ENCODE peak calls at places on chromosomes 12 and 14, in four cellular contexts. One of them, this sample, is unnamed.
A peak's percentile ranks its signal among the peaks of the same experiment; 100 is the strongest.

GRCh38 chr12:13165578-13166120 is 30.9 kb upstream of the EMP1 start:
- DNase-seq in foreskin fibroblast: peak; percentile 63
- DNase-seq in ascending aorta: peak; percentile 43
- DNase-seq in HFFc6: peak; percentile 43
- DNase-seq in this sample: no peak

GRCh38 chr14:69328765-69329164 is 68.8 kb downstream of the GALNT16 start:
- DNase-seq in foreskin fibroblast: no peak
- DNase-seq in ascending aorta: no peak
- DNase-seq in HFFc6: no peak
- DNase-seq in this sample: no peak

GRCh38 chr12:95623554-95624170 is 72.4 kb upstream of the USP44 start:
- DNase-seq in foreskin fibroblast: peak; percentile 79
- DNase-seq in ascending aorta: no peak
- DNase-seq in HFFc6: peak; percentile 75
- DNase-seq in this sample: peak; percentile 72

GRCh38 chr12:115623764-115624334 is 653.6 kb downstream of the MED13L start:
- DNase-seq in foreskin fibroblast: no peak
- DNase-seq in ascending aorta: no peak
- DNase-seq in HFFc6: no peak
- DNase-seq in this sample: peak; percentile 58

GRCh38 chr14:101961011-101961721 is 3.2 kb upstream of the DYNC1H1 start:
- DNase-seq in foreskin fibroblast: peak; percentile 70
- DNase-seq in ascending aorta: no peak
- DNase-seq in HFFc6: peak; percentile 67
- DNase-seq in this sample: peak; percentile 83

GRCh38 chr12:42977451-42978230 is 388.1 kb upstream of the PRICKLE1 start:
- DNase-seq in foreskin fibroblast: peak; percentile 16
- DNase-seq in ascending aorta: no peak
- DNase-seq in HFFc6: no peak
- DNase-seq in this sample: no peak

GRCh38 chr14:103932791-103933490 is 4.7 kb downstream of the TDRD9 start:
- DNase-seq in foreskin fibroblast: no peak
- DNase-seq in ascending aorta: no peak
- DNase-seq in HFFc6: no peak
- DNase-seq in this sample: no peak

GRCh38 chr14:61525293-61526011 is 169.9 kb upstream of the HIF1A start:
- DNase-seq in foreskin fibroblast: no peak
- DNase-seq in ascending aorta: peak; percentile 88
- DNase-seq in HFFc6: peak; percentile 59
- DNase-seq in this sample: no peak

GRCh38 chr12:8018666-8019581 is 13.6 kb upstream of the FOXJ2 start:
- DNase-seq in foreskin fibroblast: no peak
- DNase-seq in ascending aorta: no peak
- DNase-seq in HFFc6: no peak
- DNase-seq in this sample: peak; percentile 76

GRCh38 chr14:102870994-102871831 is 51.2 kb upstream of the AMN start:
- DNase-seq in foreskin fibroblast: no peak
- DNase-seq in ascending aorta: no peak
- DNase-seq in HFFc6: no peak
- DNase-seq in this sample: no peak

GRCh38 chr12:106205208-106206069 is 42.4 kb downstream of the CKAP4 start:
- DNase-seq in foreskin fibroblast: no peak
- DNase-seq in ascending aorta: no peak
- DNase-seq in HFFc6: peak; percentile 8
- DNase-seq in this sample: no peak

GRCh38 chr12:26112232-26112631 is 12.6 kb downstream of the BHLHE41 start:
- DNase-seq in foreskin fibroblast: no peak
- DNase-seq in ascending aorta: no peak
- DNase-seq in HFFc6: no peak
- DNase-seq in this sample: no peak

GRCh38 chr12:13241833-13242232 is 45.3 kb downstream of the EMP1 start:
- DNase-seq in foreskin fibroblast: peak; percentile 33
- DNase-seq in ascending aorta: no peak
- DNase-seq in HFFc6: peak; percentile 40
- DNase-seq in this sample: no peak

GRCh38 chr14:36167431-36167830 is 9.1 kb downstream of the PTCSC3 start:
- DNase-seq in foreskin fibroblast: no peak
- DNase-seq in ascending aorta: no peak
- DNase-seq in HFFc6: no peak
- DNase-seq in this sample: no peak

GRCh38 chr12:12086975-12087692 is 16.4 kb downstream of the BCL2L14 start:
- DNase-seq in foreskin fibroblast: no peak
- DNase-seq in ascending aorta: no peak
- DNase-seq in HFFc6: no peak
- DNase-seq in this sample: no peak

GRCh38 chr14:68674538-68675232 is 118.2 kb downstream of the ZFP36L1 start:
- DNase-seq in foreskin fibroblast: no peak
- DNase-seq in ascending aorta: no peak
- DNase-seq in HFFc6: no peak
- DNase-seq in this sample: no peak

GRCh38 chr12:89777685-89778379 is 69.2 kb upstream of the ATP2B1 start:
- DNase-seq in foreskin fibroblast: no peak
- DNase-seq in ascending aorta: no peak
- DNase-seq in HFFc6: no peak
- DNase-seq in this sample: no peak

GRCh38 chr14:100867631-100868315 is 35.7 kb downstream of the RTL1 start:
- DNase-seq in foreskin fibroblast: no peak
- DNase-seq in ascending aorta: no peak
- DNase-seq in HFFc6: no peak
- DNase-seq in this sample: peak; percentile 6

GRCh38 chr12:49046129-49046895 is 14.3 kb downstream of the KMT2D start:
- DNase-seq in foreskin fibroblast: no peak
- DNase-seq in ascending aorta: no peak
- DNase-seq in HFFc6: no peak
- DNase-seq in this sample: no peak

GRCh38 chr14:48792376-48793024 is 793.7 kb downstream of the RPS29 start:
- DNase-seq in foreskin fibroblast: no peak
- DNase-seq in ascending aorta: no peak
- DNase-seq in HFFc6: no peak
- DNase-seq in this sample: no peak

GRCh38 chr14:102249041-102249440 is 55.9 kb downstream of the MOK start:
- DNase-seq in foreskin fibroblast: no peak
- DNase-seq in ascending aorta: no peak
- DNase-seq in HFFc6: no peak
- DNase-seq in this sample: no peak

GRCh38 chr12:63965936-63966602 is 121.6 kb downstream of the SRGAP1 start:
- DNase-seq in foreskin fibroblast: no peak
- DNase-seq in ascending aorta: no peak
- DNase-seq in HFFc6: no peak
- DNase-seq in this sample: no peak

GRCh38 chr14:96363751-96364336 is 518 bp downstream of the GSKIP start:
- DNase-seq in foreskin fibroblast: peak; percentile 50
- DNase-seq in ascending aorta: no peak
- DNase-seq in HFFc6: peak; percentile 51
- DNase-seq in this sample: peak; percentile 40

GRCh38 chr14:71250791-71251190 is 343.5 kb downstream of the PCNX1 start:
- DNase-seq in foreskin fibroblast: no peak
- DNase-seq in ascending aorta: no peak
- DNase-seq in HFFc6: no peak
- DNase-seq in this sample: no peak

GRCh38 chr12:121224591-121224990 is 14.7 kb downstream of the P2RX4 start:
- DNase-seq in foreskin fibroblast: no peak
- DNase-seq in ascending aorta: no peak
- DNase-seq in HFFc6: no peak
- DNase-seq in this sample: no peak

GRCh38 chr12:105013892-105014291 is 27.8 kb downstream of the NOPCHAP1 start:
- DNase-seq in foreskin fibroblast: no peak
- DNase-seq in ascending aorta: no peak
- DNase-seq in HFFc6: peak; percentile 45
- DNase-seq in this sample: no peak

GRCh38 chr12:16385779-16386646 is 38.6 kb downstream of the MGST1 start:
- DNase-seq in foreskin fibroblast: peak; percentile 39
- DNase-seq in ascending aorta: no peak
- DNase-seq in HFFc6: peak; percentile 63
- DNase-seq in this sample: no peak

GRCh38 chr12:57299514-57300016 is 48.6 kb upstream of the STAC3 start:
- DNase-seq in foreskin fibroblast: no peak
- DNase-seq in ascending aorta: no peak
- DNase-seq in HFFc6: no peak
- DNase-seq in this sample: no peak
- TF ChIP-seq CTCF in foreskin fibroblast: no peak
- TF ChIP-seq CTCF in ascending aorta: no peak
- TF ChIP-seq CTCF in HFFc6: no peak
- TF ChIP-seq CTCF in this sample: no peak

GRCh38 chr12:5650804-5651461 is 219.0 kb downstream of the NTF3 start:
- DNase-seq in foreskin fibroblast: no peak
- DNase-seq in ascending aorta: no peak
- DNase-seq in HFFc6: no peak
- DNase-seq in this sample: no peak

GRCh38 chr12:5654019-5654418 is 222.1 kb downstream of the NTF3 start:
- DNase-seq in foreskin fibroblast: no peak
- DNase-seq in ascending aorta: no peak
- DNase-seq in HFFc6: no peak
- DNase-seq in this sample: no peak

GRCh38 chr12:5648692-5649338 is 216.9 kb downstream of the NTF3 start:
- DNase-seq in foreskin fibroblast: no peak
- DNase-seq in ascending aorta: no peak
- DNase-seq in HFFc6: peak; percentile 9
- DNase-seq in this sample: no peak
- TF ChIP-seq CTCF in foreskin fibroblast: peak; percentile 69
- TF ChIP-seq CTCF in ascending aorta: no peak
- TF ChIP-seq CTCF in HFFc6: peak; percentile 73
- TF ChIP-seq CTCF in this sample: peak; percentile 62

GRCh38 chr14:77375973-77376372 is 921 bp downstream of the TMED8 start:
- DNase-seq in foreskin fibroblast: no peak
- DNase-seq in ascending aorta: no peak
- DNase-seq in HFFc6: no peak
- DNase-seq in this sample: no peak

GRCh38 chr14:77377502-77377844 is 294 bp downstream of the SAMD15 start:
- DNase-seq in foreskin fibroblast: peak; percentile 2
- DNase-seq in ascending aorta: no peak
- DNase-seq in HFFc6: no peak
- DNase-seq in this sample: no peak

GRCh38 chr14:77375164-77375950 is 1.5 kb downstream of the TMED8 start:
- DNase-seq in foreskin fibroblast: no peak
- DNase-seq in ascending aorta: no peak
- DNase-seq in HFFc6: no peak
- DNase-seq in this sample: no peak

GRCh38 chr14:77376380-77376770 is 519 bp downstream of the TMED8 start:
- DNase-seq in foreskin fibroblast: peak; percentile 2
- DNase-seq in ascending aorta: no peak
- DNase-seq in HFFc6: peak; percentile 3
- DNase-seq in this sample: peak; percentile 34

DNA sequence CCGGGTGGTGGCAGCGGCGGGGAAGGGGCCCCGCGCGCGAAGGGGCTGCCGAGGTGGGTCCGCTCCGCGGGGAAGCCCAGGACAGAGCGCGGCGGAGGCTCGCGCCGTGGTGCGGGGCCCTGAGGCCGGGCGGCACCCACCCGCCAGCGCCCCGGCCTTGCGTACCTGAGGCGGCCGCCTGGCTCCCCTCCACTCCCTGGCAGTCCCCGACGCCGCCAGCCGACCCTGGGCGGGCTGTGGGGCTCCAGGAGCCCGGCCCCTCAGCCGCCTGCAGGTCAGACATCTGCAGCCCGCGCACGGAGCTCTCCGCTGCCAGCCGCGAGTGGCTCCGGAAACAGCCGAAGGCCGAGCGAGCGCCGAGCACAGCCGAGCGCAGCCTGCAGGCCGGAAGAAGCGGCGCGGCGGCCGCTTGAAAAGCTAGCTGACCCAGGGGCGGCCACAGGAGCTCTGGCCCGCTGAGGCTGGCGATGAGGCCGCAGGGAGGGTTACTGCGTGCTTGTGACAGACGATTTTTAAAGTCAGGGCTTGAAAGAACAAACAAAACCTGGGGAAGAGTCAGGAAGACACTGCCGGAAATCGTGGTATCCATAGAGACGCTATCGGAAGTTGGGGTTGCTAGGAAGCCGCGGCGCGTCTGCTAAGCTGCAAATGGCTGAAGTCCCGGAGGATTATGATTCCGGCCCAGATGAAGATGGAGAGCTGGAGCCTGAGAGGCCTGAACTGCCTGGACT is at the start of the genes SAMD15 and TMED8:
- DNase-seq in foreskin fibroblast: peak; percentile 79
- DNase-seq in ascending aorta: peak; percentile 25
- DNase-seq in HFFc6: peak; percentile 70
- DNase-seq in this sample: peak; percentile 93
- TF ChIP-seq CTCF in foreskin fibroblast: no peak
- TF ChIP-seq CTCF in ascending aorta: no peak
- TF ChIP-seq CTCF in HFFc6: peak; percentile 60
- TF ChIP-seq CTCF in this sample: no peak

DNA sequence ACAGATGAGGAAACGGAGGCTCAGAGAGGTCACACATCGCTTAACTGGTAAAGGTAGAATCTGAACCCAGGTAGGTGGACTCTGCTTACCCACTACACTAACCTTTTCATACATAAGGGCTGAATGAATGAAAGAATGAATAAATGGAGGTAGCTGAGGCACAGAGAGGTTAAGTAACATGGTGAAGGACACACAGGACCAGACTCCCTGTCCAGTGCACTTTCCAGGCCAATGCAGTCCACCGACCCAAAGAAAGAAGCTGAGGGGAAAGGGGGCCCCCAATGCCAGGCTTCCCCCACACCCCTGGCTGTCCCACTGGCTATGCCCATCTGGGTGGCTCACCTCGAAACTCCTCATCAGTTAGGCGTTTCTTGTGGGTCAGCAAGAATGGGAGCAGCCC is 25.2 kb downstream of the TRPV4 start:
- DNase-seq in foreskin fibroblast: no peak
- DNase-seq in ascending aorta: no peak
- DNase-seq in HFFc6: no peak
- DNase-seq in this sample: no peak
- TF ChIP-seq CTCF in foreskin fibroblast: no peak
- TF ChIP-seq CTCF in ascending aorta: no peak
- TF ChIP-seq CTCF in HFFc6: no peak
- TF ChIP-seq CTCF in this sample: no peak

This sample was measured in glutamatergic neuron.